ENCODE peak calls at places on chromosomes 1 and 21, in six cellular contexts. Q is endothelial cell of umbilical vein, H is neuronal stem cell, R is fibroblast of lung, K is astrocyte, X is H9. W is an unnamed sample.
A peak's percentile ranks its signal among the peaks of the same experiment; 100 is the strongest.

GRCh38 chr1:43147625-43148319 is 24.3 kb downstream of the EBNA1BP2 start:
- DNase-seq in K (peak; percentile 51), H (peak; percentile 91), Q (peak; percentile 80), X (peak; percentile 99), R (peak; percentile 70), W (peak; percentile 86)

GRCh38 chr1:8217011-8217711 is 100.8 kb upstream of the SLC45A1 start:
- DNase-seq in K (no peak), H (no peak), Q (peak; percentile 26), X (peak; percentile 66), R (peak; percentile 36), W (peak; percentile 81)

GRCh38 chr1:176625365-176625764 is 162.4 kb downstream of the PAPPA2 start:
- DNase-seq in K (no peak), R (no peak), H (no peak), Q (no peak), X (no peak), W (no peak)

GRCh38 chr1:30187413-30188023 is 535.9 kb downstream of the MATN1 start:
- DNase-seq in X (no peak), R (no peak), K (no peak), H (no peak), Q (no peak), W (no peak)

GRCh38 chr1:182257369-182258063 is 134.1 kb downstream of the GLUL start:
- DNase-seq in Q (no peak), H (no peak), X (no peak), R (no peak), K (no peak), W (no peak)

GRCh38 chr1:210298936-210299335 is 29.8 kb upstream of the HHAT start:
- DNase-seq in R (peak; percentile 54), H (no peak), K (peak; percentile 41), Q (no peak), X (no peak), W (no peak)

GRCh38 chr1:119924948-119925898 is 28.9 kb upstream of the ADAM30 start:
- DNase-seq in Q (no peak), H (no peak), R (no peak), K (no peak), X (no peak), W (no peak)

GRCh38 chr1:202009326-202010031 is 908 bp upstream of the ELF3 start:
- DNase-seq in R (peak; percentile 48), H (peak; percentile 84), Q (peak; percentile 60), X (peak; percentile 81), K (peak; percentile 36), W (peak; percentile 98)

GRCh38 chr1:27011058-27011764 is 1.4 kb downstream of the TENT5B start:
- DNase-seq in H (peak; percentile 69), R (peak; percentile 92), X (peak; percentile 94), Q (no peak), K (peak; percentile 83), W (peak; percentile 96)

GRCh38 chr21:35048183-35048601 is 910 bp downstream of the RUNX1 start:
- DNase-seq in R (peak; percentile 43), K (peak; percentile 30), Q (no peak), H (no peak), X (no peak), W (no peak)

GRCh38 chr1:152873495-152873894 is 4.6 kb upstream of the SMCP start:
- DNase-seq in K (peak; percentile 36), H (no peak), X (no peak), Q (no peak), R (peak; percentile 52), W (no peak)

DNA sequence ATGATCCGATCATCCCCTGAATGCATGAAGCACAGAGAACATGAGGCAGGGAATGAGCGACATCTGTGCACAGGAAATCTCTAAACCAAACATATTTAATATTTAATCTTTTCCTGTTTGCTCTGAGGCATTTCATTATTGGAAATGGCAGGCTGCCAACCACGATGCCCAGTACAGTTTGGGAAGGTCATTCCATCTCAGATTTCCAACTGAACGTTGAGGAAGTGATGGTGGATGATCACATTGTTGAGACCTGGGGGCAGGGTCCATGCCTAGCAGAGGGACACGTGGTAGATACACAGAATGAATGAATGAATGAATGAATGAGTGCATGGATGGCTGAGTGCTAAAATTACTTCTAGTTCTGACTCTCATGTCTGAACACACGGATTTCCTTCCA is 15.9 kb upstream of the FASLG start:
- DNase-seq in X (no peak), K (no peak), H (no peak), R (no peak), Q (peak; percentile 74), W (no peak)
- H2AFZ ChIP-seq in X (no peak overlapping the region), K (no peak overlapping the region), H (no peak overlapping the region), R (no peak overlapping the region), Q (no peak overlapping the region), W (peak overlapping the region; percentile 20)

GRCh38 chr1:223358826-223359225 is 5.2 kb downstream of the SUSD4 start:
- DNase-seq in R (peak; percentile 47), Q (no peak), K (peak; percentile 17), H (no peak), X (no peak), W (no peak)

GRCh38 chr1:223364685-223365382 is 858 bp upstream of the SUSD4 start:
- DNase-seq in K (no peak), H (peak; percentile 39), X (peak; percentile 62), R (peak; percentile 11), Q (no peak), W (no peak)

GRCh38 chr1:223363057-223363855 is 720 bp downstream of the SUSD4 start:
- DNase-seq in Q (no peak), R (peak; percentile 64), K (peak; percentile 52), X (peak; percentile 61), H (peak; percentile 41), W (peak; percentile 94)

DNA sequence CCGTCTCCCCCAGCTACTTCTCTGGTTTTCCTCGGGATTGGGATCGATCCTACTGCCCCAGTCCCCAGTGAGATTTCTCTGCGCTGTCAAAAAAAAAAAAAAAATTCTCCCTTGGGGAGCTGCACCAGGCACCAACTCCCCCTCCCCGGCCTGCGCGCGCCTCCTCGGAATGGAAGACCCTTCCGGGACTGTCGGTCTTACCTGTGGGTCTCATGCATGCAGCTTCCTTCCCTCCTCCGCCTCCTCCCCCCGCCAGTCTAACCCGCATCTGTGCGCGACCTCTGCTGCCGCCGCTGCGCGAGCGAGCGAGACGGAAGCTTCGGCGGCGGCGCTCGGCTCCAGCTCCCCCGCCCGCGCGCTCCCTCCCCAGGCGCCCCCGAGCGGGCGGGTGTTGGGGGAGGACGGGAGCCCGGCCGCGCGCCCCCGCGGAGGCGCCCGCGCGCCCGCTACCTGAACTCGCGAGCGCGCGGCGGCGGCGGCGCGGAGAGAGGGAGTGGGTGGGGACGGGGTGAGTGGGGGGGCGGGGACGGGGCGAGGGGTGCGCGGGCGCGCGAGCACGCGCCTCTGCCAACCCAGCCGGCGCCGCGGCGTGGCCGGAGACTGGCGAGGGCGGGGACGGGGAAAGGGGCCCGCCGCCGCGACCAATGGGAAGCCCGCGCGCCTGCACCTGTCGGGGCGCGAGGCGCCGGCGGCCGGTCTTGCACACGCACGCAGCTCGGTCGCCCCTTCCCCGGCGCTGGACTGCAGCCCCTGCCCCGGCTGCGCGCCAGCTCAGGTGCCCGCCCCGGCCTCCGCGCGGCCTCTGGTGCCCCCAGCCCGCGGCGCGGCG is at the start of gene SUSD4:
- DNase-seq in R (peak; percentile 14), X (peak; percentile 83), Q (no peak), H (peak; percentile 69), K (no peak), W (peak; percentile 70)
- H3K27ac ChIP-seq in R (no peak within 1 kb of the TSS), X (no peak within 1 kb of the TSS), Q (no peak within 1 kb of the TSS), H (no peak within 1 kb of the TSS), K (no peak within 1 kb of the TSS), W (no peak within 1 kb of the TSS)

GRCh38 chr1:39593386-39593785 is 16.8 kb upstream of the PABPC4 start:
- DNase-seq in K (no peak), Q (no peak), H (no peak), X (no peak), R (no peak), W (no peak)

GRCh38 chr1:39596163-39596562 is 19.6 kb upstream of the PABPC4 start:
- DNase-seq in Q (no peak), H (no peak), K (no peak), X (no peak), R (no peak), W (no peak)

GRCh38 chr1:39585933-39586332 is 9.3 kb upstream of the PABPC4 start:
- DNase-seq in K (no peak), X (no peak), H (no peak), R (no peak), Q (no peak), W (no peak)

GRCh38 chr1:39592069-39592468 is 15.5 kb upstream of the PABPC4 start:
- DNase-seq in Q (no peak), R (no peak), H (no peak), X (no peak), K (no peak), W (no peak)

DNA sequence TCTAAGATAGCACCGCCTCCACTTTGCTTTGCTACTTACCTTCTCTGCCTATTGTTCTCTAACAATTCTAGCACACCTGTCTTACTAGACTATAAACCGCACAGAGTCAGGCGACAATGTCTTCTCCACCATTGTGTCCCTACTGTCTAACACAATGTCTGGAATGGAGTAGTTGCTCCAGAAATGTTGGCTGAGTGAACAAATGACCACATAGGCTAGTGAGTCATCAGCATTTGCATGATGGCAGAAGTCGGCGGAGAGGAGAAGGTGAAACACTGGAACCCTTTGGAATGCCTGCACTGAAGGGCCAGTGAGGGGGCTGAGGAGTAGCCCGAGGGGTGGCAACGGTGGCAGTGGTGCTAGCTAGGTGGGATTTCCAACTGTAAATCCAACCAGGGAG is 14.0 kb upstream of the PABPC4 start:
- DNase-seq in R (peak; percentile 76), H (no peak), X (no peak), Q (no peak), K (peak; percentile 61), W (peak; percentile 60)
- H2AFZ ChIP-seq in R (no peak overlapping the region), H (no peak overlapping the region), X (no peak overlapping the region), Q (no peak overlapping the region), K (no peak overlapping the region), W (peak overlapping the region; percentile 68)

GRCh38 chr1:203463469-203464062 is 12.0 kb upstream of the PRELP start:
- DNase-seq in K (peak; percentile 74), Q (no peak), R (peak; percentile 80), H (no peak), X (no peak), W (no peak)

GRCh38 chr1:203465943-203466342 is 9.7 kb upstream of the PRELP start:
- DNase-seq in X (no peak), K (no peak), H (no peak), R (no peak), Q (no peak), W (no peak)

GRCh38 chr1:203464743-203465142 is 10.9 kb upstream of the PRELP start:
- DNase-seq in R (no peak), H (no peak), X (no peak), K (no peak), Q (no peak), W (no peak)

GRCh38 chr1:203464226-203464625 is 11.4 kb upstream of the PRELP start:
- DNase-seq in R (peak; percentile 68), X (no peak), H (no peak), Q (peak; percentile 32), K (peak; percentile 38), W (no peak)

GRCh38 chr1:203465146-203465798 is 10.3 kb upstream of the PRELP start:
- DNase-seq in X (no peak), R (no peak), K (no peak), H (no peak), Q (no peak), W (no peak)
- H3K27ac ChIP-seq in X (no peak overlapping the region), R (no peak overlapping the region), K (no peak overlapping the region), H (peak overlapping the region; percentile 17), Q (no peak overlapping the region), W (no peak overlapping the region)

W was measured in osteoblast.